ENCODE peak calls at places on chromosomes 13 and 19, in seven cellular contexts. W is foreskin keratinocyte; L is stimulated activated naive B cell treated with anti-CD40 and anti-IgM and Interleukin-4, amounts not matched to agents 10 μg/mL and 1 μg/mL and 100 μg/mL, for 72 hours; S is Right ventricle myocardium superior; K is stimulated activated naive CD8-positive, alpha-beta T cell treated with anti-CD3 and anti-CD28 coated beads, Interleukin-15, Interleukin-2, amounts not matched to agents 100 U/mL and 50 U/mL, for 24 hours; X is T-cell; D is activated B cell treated with CpG ODN at 0.5 μM for 24 hours. J is an unnamed sample.

GRCh38 chr19:10742494-10742893 is 24.6 kb downstream of the DNM2 start:
- ATAC-seq in D (no peak), S (peak; percentile 23), W (no peak), K (no peak), X (no peak), L (no peak), J (no peak)

GRCh38 chr19:5691205-5691929 is 1.3 kb downstream of the RPL36 start:
- ATAC-seq in K (peak; percentile 2), L (no peak), D (no peak), X (no peak), W (no peak), S (peak; percentile 27), J (peak; percentile 6)

GRCh38 chr13:32150794-32151193 is 119.2 kb downstream of the FRY start:
- ATAC-seq in K (no peak), L (no peak), D (no peak), X (no peak), W (no peak), S (peak; percentile 90), J (no peak)

GRCh38 chr19:48544856-48545750 is 6.9 kb upstream of the SULT2B1 start:
- ATAC-seq in S (no peak), X (no peak), L (no peak), D (no peak), W (no peak), K (no peak), J (no peak)

GRCh38 chr13:27043013-27043412 is 128.6 kb downstream of the USP12 start:
- ATAC-seq in D (no peak), W (peak; percentile 90), S (peak; percentile 43), X (no peak), K (no peak), L (peak; percentile 27), J (peak; percentile 79)

GRCh38 chr19:54573330-54573872 is at the start of gene LILRA2:
- ATAC-seq in S (peak; percentile 80), L (peak; percentile 93), K (no peak), D (peak; percentile 58), X (no peak), W (no peak), J (no peak)

GRCh38 chr19:31118292-31118925 is 230.8 kb downstream of the TSHZ3 start:
- ATAC-seq in L (no peak), S (no peak), K (no peak), D (no peak), W (no peak), X (no peak), J (no peak)

GRCh38 chr19:41801682-41802317 is 5.4 kb downstream of the CEACAM3 start:
- ATAC-seq in S (no peak), X (no peak), W (no peak), D (peak; percentile 71), L (peak; percentile 82), K (peak; percentile 72), J (no peak)

GRCh38 chr13:59734393-59734792 is 429.3 kb downstream of the DIAPH3 start:
- ATAC-seq in S (no peak), X (no peak), D (peak; percentile 91), K (no peak), W (no peak), L (peak; percentile 96), J (peak; percentile 76)

GRCh38 chr19:17259934-17260333 is 4.6 kb downstream of the USHBP1 start:
- ATAC-seq in S (no peak), W (no peak), L (no peak), X (no peak), K (no peak), D (no peak), J (no peak)

GRCh38 chr13:99376132-99376531 is 68.9 kb upstream of the GPR183 start:
- ATAC-seq in K (peak; percentile 11), L (peak; percentile 76), D (peak; percentile 63), X (no peak), S (no peak), W (no peak), J (no peak)